ENCODE peak calls at places on chromosomes 16 and 17, in seven cellular contexts. J is Calu3, U is heart right ventricle, Y is thoracic aorta, E is nucleus accumbens, W is AML-193, C is NCI-H226. A is an unnamed sample.

GRCh38 chr16:56617212-56618085 is 8.1 kb upstream of the MT1E start:
- DNase-seq in J (no peak), U (peak), Y (no peak), E (peak), W (no peak), C (no peak), A (no peak)

GRCh38 chr16:67240506-67240905 is 6.8 kb downstream of the FHOD1 start:
- DNase-seq in J (no peak), U (no peak), Y (no peak), E (no peak), W (no peak), C (no peak), A (peak)

GRCh38 chr16:56332464-56333079 is 92.8 kb downstream of the AMFR start:
- DNase-seq in J (peak), U (peak), Y (no peak), E (peak), W (peak), C (peak), A (no peak)

GRCh38 chr17:16352838-16353701 is at the start of gene CENPV:
- DNase-seq in J (peak), U (peak), Y (no peak), E (no peak), W (no peak), C (peak), A (no peak)

GRCh38 chr17:6756425-6757012 is 673 bp downstream of the XAF1 start:
- DNase-seq in J (no peak), U (no peak), Y (no peak), E (no peak), W (no peak), C (no peak), A (no peak)

GRCh38 chr16:88552815-88553214 is 17.4 kb upstream of the ZC3H18 start:
- DNase-seq in J (no peak), U (no peak), Y (no peak), E (no peak), W (no peak), C (no peak), A (no peak)

GRCh38 chr17:19533718-19534561 is at the start of gene SLC47A1:
- DNase-seq in J (peak), U (peak), Y (no peak), E (no peak), W (no peak), C (peak), A (no peak)

GRCh38 chr17:29615492-29616299 is 7.0 kb downstream of the CORO6 start:
- DNase-seq in J (peak), U (peak), Y (peak), E (peak), W (peak), C (no peak), A (no peak)

A was measured in foreskin keratinocyte.